ENCODE peak calls at places on chromosomes 5 and 9, in six cellular contexts. I, Q, F, M, V and L are unnamed samples.

GRCh38 chr5:12016149-12016740 is 112.0 kb upstream of the CTNND2 start:
- DNase-seq in M (no peak), I (no peak), V (no peak), F (peak), Q (peak), L (no peak)

GRCh38 chr5:64632251-64632650 is 58.1 kb upstream of the SHISAL2B start:
- DNase-seq in I (no peak), M (no peak), F (peak), V (no peak), Q (peak), L (no peak)

GRCh38 chr5:132203464-132203818 is 24.2 kb downstream of the P4HA2 start:
- DNase-seq in I (no peak), V (no peak), F (no peak), Q (no peak), M (no peak), L (no peak)

GRCh38 chr9:76552751-76553150 is 93.8 kb downstream of the GCNT1 start:
- DNase-seq in F (no peak), Q (no peak), V (no peak), I (no peak), M (no peak), L (no peak)

GRCh38 chr5:173395257-173395932 is 67.2 kb upstream of the STC2 start:
- DNase-seq in M (no peak), Q (no peak), I (no peak), V (no peak), F (peak), L (no peak)

GRCh38 chr9:126329476-126330275 is 3.0 kb downstream of the MVB12B start:
- DNase-seq in Q (no peak), F (no peak), M (no peak), V (no peak), I (no peak), L (no peak)

GRCh38 chr5:11692636-11693035 is 211.6 kb downstream of the CTNND2 start:
- DNase-seq in M (no peak), V (no peak), Q (no peak), F (no peak), I (no peak), L (no peak)

GRCh38 chr9:97781902-97782301 is 71.1 kb upstream of the FOXE1 start:
- DNase-seq in F (no peak), I (no peak), V (no peak), M (no peak), Q (peak), L (no peak)